ENCODE peak calls at places on chromosomes 5 and 9, in seven cellular contexts. One of them, this sample, is unnamed.

GRCh38 chr9:90842984-90843383 is 41.4 kb downstream of the SYK start:
- DNase-seq in activated CD4-positive, alpha-beta T cell treated with anti-CD3 and anti-CD28 coated beads, Interleukin-2, amount 50 U/mL, for 48 hours: no peak
- DNase-seq in activated T-helper 2 cell treated with anti-CD3 and anti-CD28 coated beads, Interferon-gamma antibody, Interleukin-2, Interleukin-4, amounts not matched to agents 10 μg/mL and 5 μg/mL and 100 μg/mL, durations not matched to agents 14 hours and 24 hours and 36 hours: no peak
- DNase-seq in cerebellar cortex: no peak
- DNase-seq in Panc1: no peak
- DNase-seq in kidney glomerular epithelial cell: no peak
- DNase-seq in chondrocyte: no peak
- DNase-seq in this sample: peak

GRCh38 chr5:74327339-74327685 is 313.2 kb downstream of the ENC1 start:
- DNase-seq in activated CD4-positive, alpha-beta T cell treated with anti-CD3 and anti-CD28 coated beads, Interleukin-2, amount 50 U/mL, for 48 hours: no peak
- DNase-seq in chondrocyte: no peak
- DNase-seq in cerebellar cortex: no peak
- DNase-seq in kidney glomerular epithelial cell: no peak
- DNase-seq in activated T-helper 2 cell treated with anti-CD3 and anti-CD28 coated beads, Interferon-gamma antibody, Interleukin-2, Interleukin-4, amounts not matched to agents 10 μg/mL and 5 μg/mL and 100 μg/mL, durations not matched to agents 14 hours and 24 hours and 36 hours: no peak
- DNase-seq in Panc1: no peak
- DNase-seq in this sample: no peak

GRCh38 chr9:125759812-125760134 is 12.6 kb downstream of the PBX3 start:
- DNase-seq in chondrocyte: no peak
- DNase-seq in Panc1: no peak
- DNase-seq in activated T-helper 2 cell treated with anti-CD3 and anti-CD28 coated beads, Interferon-gamma antibody, Interleukin-2, Interleukin-4, amounts not matched to agents 10 μg/mL and 5 μg/mL and 100 μg/mL, durations not matched to agents 14 hours and 24 hours and 36 hours: no peak
- DNase-seq in cerebellar cortex: peak
- DNase-seq in kidney glomerular epithelial cell: no peak
- DNase-seq in activated CD4-positive, alpha-beta T cell treated with anti-CD3 and anti-CD28 coated beads, Interleukin-2, amount 50 U/mL, for 48 hours: no peak
- DNase-seq in this sample: peak

GRCh38 chr9:89923961-89924504 is 319.2 kb downstream of the GADD45G start:
- DNase-seq in activated CD4-positive, alpha-beta T cell treated with anti-CD3 and anti-CD28 coated beads, Interleukin-2, amount 50 U/mL, for 48 hours: peak
- DNase-seq in chondrocyte: no peak
- DNase-seq in Panc1: no peak
- DNase-seq in kidney glomerular epithelial cell: peak
- DNase-seq in activated T-helper 2 cell treated with anti-CD3 and anti-CD28 coated beads, Interferon-gamma antibody, Interleukin-2, Interleukin-4, amounts not matched to agents 10 μg/mL and 5 μg/mL and 100 μg/mL, durations not matched to agents 14 hours and 24 hours and 36 hours: peak
- DNase-seq in cerebellar cortex: no peak
- DNase-seq in this sample: no peak

GRCh38 chr5:74042559-74043357 is 416.8 kb downstream of the ARHGEF28 start:
- DNase-seq in kidney glomerular epithelial cell: peak
- DNase-seq in activated CD4-positive, alpha-beta T cell treated with anti-CD3 and anti-CD28 coated beads, Interleukin-2, amount 50 U/mL, for 48 hours: no peak
- DNase-seq in activated T-helper 2 cell treated with anti-CD3 and anti-CD28 coated beads, Interferon-gamma antibody, Interleukin-2, Interleukin-4, amounts not matched to agents 10 μg/mL and 5 μg/mL and 100 μg/mL, durations not matched to agents 14 hours and 24 hours and 36 hours: no peak
- DNase-seq in chondrocyte: no peak
- DNase-seq in Panc1: no peak
- DNase-seq in cerebellar cortex: no peak
- DNase-seq in this sample: no peak

GRCh38 chr5:125835293-125836172 is 587.7 kb upstream of the GRAMD2B start:
- DNase-seq in activated CD4-positive, alpha-beta T cell treated with anti-CD3 and anti-CD28 coated beads, Interleukin-2, amount 50 U/mL, for 48 hours: no peak
- DNase-seq in cerebellar cortex: peak
- DNase-seq in kidney glomerular epithelial cell: peak
- DNase-seq in activated T-helper 2 cell treated with anti-CD3 and anti-CD28 coated beads, Interferon-gamma antibody, Interleukin-2, Interleukin-4, amounts not matched to agents 10 μg/mL and 5 μg/mL and 100 μg/mL, durations not matched to agents 14 hours and 24 hours and 36 hours: no peak
- DNase-seq in chondrocyte: no peak
- DNase-seq in Panc1: peak
- DNase-seq in this sample: peak

GRCh38 chr5:11422342-11422741 is 481.9 kb downstream of the CTNND2 start:
- DNase-seq in cerebellar cortex: no peak
- DNase-seq in kidney glomerular epithelial cell: no peak
- DNase-seq in activated T-helper 2 cell treated with anti-CD3 and anti-CD28 coated beads, Interferon-gamma antibody, Interleukin-2, Interleukin-4, amounts not matched to agents 10 μg/mL and 5 μg/mL and 100 μg/mL, durations not matched to agents 14 hours and 24 hours and 36 hours: no peak
- DNase-seq in activated CD4-positive, alpha-beta T cell treated with anti-CD3 and anti-CD28 coated beads, Interleukin-2, amount 50 U/mL, for 48 hours: no peak
- DNase-seq in Panc1: no peak
- DNase-seq in chondrocyte: no peak
- DNase-seq in this sample: no peak

GRCh38 chr9:95641591-95641990 is 124.8 kb upstream of the PTCH1 start:
- DNase-seq in activated T-helper 2 cell treated with anti-CD3 and anti-CD28 coated beads, Interferon-gamma antibody, Interleukin-2, Interleukin-4, amounts not matched to agents 10 μg/mL and 5 μg/mL and 100 μg/mL, durations not matched to agents 14 hours and 24 hours and 36 hours: no peak
- DNase-seq in Panc1: no peak
- DNase-seq in kidney glomerular epithelial cell: no peak
- DNase-seq in cerebellar cortex: no peak
- DNase-seq in activated CD4-positive, alpha-beta T cell treated with anti-CD3 and anti-CD28 coated beads, Interleukin-2, amount 50 U/mL, for 48 hours: no peak
- DNase-seq in chondrocyte: no peak
- DNase-seq in this sample: no peak

GRCh38 chr5:83636141-83636540 is 84.5 kb downstream of the HAPLN1 start:
- DNase-seq in activated T-helper 2 cell treated with anti-CD3 and anti-CD28 coated beads, Interferon-gamma antibody, Interleukin-2, Interleukin-4, amounts not matched to agents 10 μg/mL and 5 μg/mL and 100 μg/mL, durations not matched to agents 14 hours and 24 hours and 36 hours: no peak
- DNase-seq in cerebellar cortex: no peak
- DNase-seq in Panc1: no peak
- DNase-seq in kidney glomerular epithelial cell: no peak
- DNase-seq in chondrocyte: no peak
- DNase-seq in activated CD4-positive, alpha-beta T cell treated with anti-CD3 and anti-CD28 coated beads, Interleukin-2, amount 50 U/mL, for 48 hours: no peak
- DNase-seq in this sample: no peak

GRCh38 chr5:131274341-131275063 is 10.6 kb downstream of the CDC42SE2 start:
- DNase-seq in kidney glomerular epithelial cell: no peak
- DNase-seq in chondrocyte: no peak
- DNase-seq in activated CD4-positive, alpha-beta T cell treated with anti-CD3 and anti-CD28 coated beads, Interleukin-2, amount 50 U/mL, for 48 hours: no peak
- DNase-seq in cerebellar cortex: no peak
- DNase-seq in Panc1: no peak
- DNase-seq in activated T-helper 2 cell treated with anti-CD3 and anti-CD28 coated beads, Interferon-gamma antibody, Interleukin-2, Interleukin-4, amounts not matched to agents 10 μg/mL and 5 μg/mL and 100 μg/mL, durations not matched to agents 14 hours and 24 hours and 36 hours: no peak
- DNase-seq in this sample: no peak

GRCh38 chr9:27457445-27457844 is 66.6 kb upstream of the IFNK start:
- DNase-seq in cerebellar cortex: no peak
- DNase-seq in kidney glomerular epithelial cell: no peak
- DNase-seq in Panc1: no peak
- DNase-seq in activated CD4-positive, alpha-beta T cell treated with anti-CD3 and anti-CD28 coated beads, Interleukin-2, amount 50 U/mL, for 48 hours: no peak
- DNase-seq in chondrocyte: no peak
- DNase-seq in activated T-helper 2 cell treated with anti-CD3 and anti-CD28 coated beads, Interferon-gamma antibody, Interleukin-2, Interleukin-4, amounts not matched to agents 10 μg/mL and 5 μg/mL and 100 μg/mL, durations not matched to agents 14 hours and 24 hours and 36 hours: no peak
- DNase-seq in this sample: no peak

GRCh38 chr9:36623280-36623679 is 50.6 kb downstream of the MELK start:
- DNase-seq in activated T-helper 2 cell treated with anti-CD3 and anti-CD28 coated beads, Interferon-gamma antibody, Interleukin-2, Interleukin-4, amounts not matched to agents 10 μg/mL and 5 μg/mL and 100 μg/mL, durations not matched to agents 14 hours and 24 hours and 36 hours: no peak
- DNase-seq in kidney glomerular epithelial cell: no peak
- DNase-seq in chondrocyte: no peak
- DNase-seq in activated CD4-positive, alpha-beta T cell treated with anti-CD3 and anti-CD28 coated beads, Interleukin-2, amount 50 U/mL, for 48 hours: no peak
- DNase-seq in cerebellar cortex: no peak
- DNase-seq in Panc1: no peak
- DNase-seq in this sample: no peak

GRCh38 chr5:86838078-86838477 is 220.3 kb downstream of the COX7C start:
- DNase-seq in kidney glomerular epithelial cell: no peak
- DNase-seq in cerebellar cortex: no peak
- DNase-seq in activated CD4-positive, alpha-beta T cell treated with anti-CD3 and anti-CD28 coated beads, Interleukin-2, amount 50 U/mL, for 48 hours: no peak
- DNase-seq in activated T-helper 2 cell treated with anti-CD3 and anti-CD28 coated beads, Interferon-gamma antibody, Interleukin-2, Interleukin-4, amounts not matched to agents 10 μg/mL and 5 μg/mL and 100 μg/mL, durations not matched to agents 14 hours and 24 hours and 36 hours: no peak
- DNase-seq in Panc1: no peak
- DNase-seq in chondrocyte: no peak
- DNase-seq in this sample: no peak

GRCh38 chr5:114122852-114123251 is 239.0 kb upstream of the KCNN2 start:
- DNase-seq in cerebellar cortex: no peak
- DNase-seq in activated CD4-positive, alpha-beta T cell treated with anti-CD3 and anti-CD28 coated beads, Interleukin-2, amount 50 U/mL, for 48 hours: no peak
- DNase-seq in Panc1: no peak
- DNase-seq in kidney glomerular epithelial cell: no peak
- DNase-seq in activated T-helper 2 cell treated with anti-CD3 and anti-CD28 coated beads, Interferon-gamma antibody, Interleukin-2, Interleukin-4, amounts not matched to agents 10 μg/mL and 5 μg/mL and 100 μg/mL, durations not matched to agents 14 hours and 24 hours and 36 hours: no peak
- DNase-seq in chondrocyte: no peak
- DNase-seq in this sample: no peak